ENCODE peak calls at places on chromosomes 13 and 19, in eight cellular contexts. One of them, this sample, is unnamed.

GRCh38 chr19:41545547-41545946 is 30.4 kb upstream of the CEACAM21 start:
- DNase-seq in GM23248: no peak
- DNase-seq in neural progenitor cell: no peak
- DNase-seq in HCT116: no peak
- DNase-seq in PC-3: no peak
- DNase-seq in SK-N-SH: no peak
- DNase-seq in GM23338: no peak
- DNase-seq in OCI-LY7: peak; percentile 51
- DNase-seq in this sample: no peak

GRCh38 chr13:28100149-28101121 is at the start of gene FLT3:
- DNase-seq in GM23248: peak; percentile 38
- DNase-seq in neural progenitor cell: peak; percentile 82
- DNase-seq in HCT116: peak; percentile 51
- DNase-seq in PC-3: peak; percentile 32
- DNase-seq in SK-N-SH: peak; percentile 59
- DNase-seq in GM23338: peak; percentile 84
- DNase-seq in OCI-LY7: no peak
- DNase-seq in this sample: peak; percentile 75

GRCh38 chr19:16544468-16545231 is 2.4 kb upstream of the CHERP start:
- DNase-seq in GM23248: no peak
- DNase-seq in neural progenitor cell: no peak
- DNase-seq in HCT116: no peak
- DNase-seq in PC-3: no peak
- DNase-seq in SK-N-SH: no peak
- DNase-seq in GM23338: no peak
- DNase-seq in OCI-LY7: peak; percentile 49
- DNase-seq in this sample: no peak

GRCh38 chr19:18304194-18304495 is 18.7 kb downstream of the LSM4 start:
- DNase-seq in GM23248: peak; percentile 30
- DNase-seq in neural progenitor cell: no peak
- DNase-seq in HCT116: no peak
- DNase-seq in PC-3: no peak
- DNase-seq in SK-N-SH: no peak
- DNase-seq in GM23338: no peak
- DNase-seq in OCI-LY7: peak; percentile 37
- DNase-seq in this sample: peak; percentile 17

GRCh38 chr13:27274631-27275030 is 4.0 kb downstream of the RASL11A start:
- DNase-seq in GM23248: no peak
- DNase-seq in neural progenitor cell: no peak
- DNase-seq in HCT116: no peak
- DNase-seq in PC-3: no peak
- DNase-seq in SK-N-SH: no peak
- DNase-seq in GM23338: no peak
- DNase-seq in OCI-LY7: no peak
- DNase-seq in this sample: no peak

GRCh38 chr19:33444238-33444992 is 70.9 kb downstream of the CEBPG start:
- DNase-seq in GM23248: no peak
- DNase-seq in neural progenitor cell: no peak
- DNase-seq in HCT116: no peak
- DNase-seq in PC-3: no peak
- DNase-seq in SK-N-SH: no peak
- DNase-seq in GM23338: no peak
- DNase-seq in OCI-LY7: no peak
- DNase-seq in this sample: no peak

GRCh38 chr13:24097064-24097463 is 63.5 kb upstream of the SPATA13 start:
- DNase-seq in GM23248: peak; percentile 92
- DNase-seq in neural progenitor cell: no peak
- DNase-seq in HCT116: no peak
- DNase-seq in PC-3: peak; percentile 19
- DNase-seq in SK-N-SH: no peak
- DNase-seq in GM23338: no peak
- DNase-seq in OCI-LY7: no peak
- DNase-seq in this sample: no peak

GRCh38 chr13:97241761-97242160 is 19.6 kb downstream of the MBNL2 start:
- DNase-seq in GM23248: no peak
- DNase-seq in neural progenitor cell: no peak
- DNase-seq in HCT116: no peak
- DNase-seq in PC-3: no peak
- DNase-seq in SK-N-SH: no peak
- DNase-seq in GM23338: no peak
- DNase-seq in OCI-LY7: no peak
- DNase-seq in this sample: no peak

GRCh38 chr13:99295488-99296252 is 11.5 kb downstream of the GPR183 start:
- DNase-seq in GM23248: no peak
- DNase-seq in neural progenitor cell: no peak
- DNase-seq in HCT116: no peak
- DNase-seq in PC-3: no peak
- DNase-seq in SK-N-SH: no peak
- DNase-seq in GM23338: no peak
- DNase-seq in OCI-LY7: no peak
- DNase-seq in this sample: no peak

GRCh38 chr13:53844747-53845146 is 816.1 kb downstream of the OLFM4 start:
- DNase-seq in GM23248: no peak
- DNase-seq in neural progenitor cell: no peak
- DNase-seq in HCT116: no peak
- DNase-seq in PC-3: no peak
- DNase-seq in SK-N-SH: no peak
- DNase-seq in GM23338: no peak
- DNase-seq in OCI-LY7: no peak
- DNase-seq in this sample: no peak

GRCh38 chr13:23871616-23872220 is 17.5 kb downstream of the MIPEP start:
- DNase-seq in GM23248: peak; percentile 55
- DNase-seq in neural progenitor cell: peak; percentile 12
- DNase-seq in HCT116: no peak
- DNase-seq in PC-3: peak; percentile 58
- DNase-seq in SK-N-SH: peak; percentile 46
- DNase-seq in GM23338: peak; percentile 16
- DNase-seq in OCI-LY7: peak; percentile 34
- DNase-seq in this sample: peak; percentile 13

GRCh38 chr13:90448466-90449037 is 898.9 kb upstream of the MIR17HG start:
- DNase-seq in GM23248: peak; percentile 8
- DNase-seq in neural progenitor cell: no peak
- DNase-seq in HCT116: no peak
- DNase-seq in PC-3: no peak
- DNase-seq in SK-N-SH: no peak
- DNase-seq in GM23338: no peak
- DNase-seq in OCI-LY7: no peak
- DNase-seq in this sample: no peak

GRCh38 chr19:47157455-47158321 is 27.1 kb downstream of the SAE1 start:
- DNase-seq in GM23248: peak; percentile 68
- DNase-seq in neural progenitor cell: peak; percentile 62
- DNase-seq in HCT116: no peak
- DNase-seq in PC-3: peak; percentile 49
- DNase-seq in SK-N-SH: no peak
- DNase-seq in GM23338: peak; percentile 96
- DNase-seq in OCI-LY7: peak; percentile 31
- DNase-seq in this sample: peak; percentile 55

GRCh38 chr13:31154939-31155338 is 6.8 kb downstream of the HSPH1 start:
- DNase-seq in GM23248: no peak
- DNase-seq in neural progenitor cell: no peak
- DNase-seq in HCT116: no peak
- DNase-seq in PC-3: no peak
- DNase-seq in SK-N-SH: no peak
- DNase-seq in GM23338: no peak
- DNase-seq in OCI-LY7: no peak
- DNase-seq in this sample: no peak

GRCh38 chr13:75305057-75305456 is 176.9 kb downstream of the TBC1D4 start:
- DNase-seq in GM23248: no peak
- DNase-seq in neural progenitor cell: no peak
- DNase-seq in HCT116: no peak
- DNase-seq in PC-3: no peak
- DNase-seq in SK-N-SH: no peak
- DNase-seq in GM23338: no peak
- DNase-seq in OCI-LY7: no peak
- DNase-seq in this sample: no peak

GRCh38 chr19:10760268-10760944 is 42.5 kb downstream of the DNM2 start:
- DNase-seq in GM23248: peak; percentile 34
- DNase-seq in neural progenitor cell: no peak
- DNase-seq in HCT116: peak; percentile 46
- DNase-seq in PC-3: peak; percentile 91
- DNase-seq in SK-N-SH: no peak
- DNase-seq in GM23338: no peak
- DNase-seq in OCI-LY7: peak; percentile 66
- DNase-seq in this sample: no peak

GRCh38 chr19:56125806-56126590 is 4.9 kb upstream of the ZNF787 start:
- DNase-seq in GM23248: no peak
- DNase-seq in neural progenitor cell: no peak
- DNase-seq in HCT116: no peak
- DNase-seq in PC-3: no peak
- DNase-seq in SK-N-SH: no peak
- DNase-seq in GM23338: no peak
- DNase-seq in OCI-LY7: no peak
- DNase-seq in this sample: no peak
- TF ChIP-seq EZH2phosphoT487 in GM23248: no peak
- TF ChIP-seq EZH2phosphoT487 in neural progenitor cell: no peak
- TF ChIP-seq EZH2phosphoT487 in HCT116: no peak
- TF ChIP-seq EZH2phosphoT487 in PC-3: no peak
- TF ChIP-seq EZH2phosphoT487 in SK-N-SH: no peak
- TF ChIP-seq EZH2phosphoT487 in GM23338: no peak
- TF ChIP-seq EZH2phosphoT487 in OCI-LY7: no peak
- TF ChIP-seq EZH2phosphoT487 in this sample: no peak

GRCh38 chr13:111491021-111491420 is 170.6 kb downstream of the TEX29 start:
- DNase-seq in GM23248: no peak
- DNase-seq in neural progenitor cell: no peak
- DNase-seq in HCT116: no peak
- DNase-seq in PC-3: no peak
- DNase-seq in SK-N-SH: no peak
- DNase-seq in GM23338: peak; percentile 19
- DNase-seq in OCI-LY7: no peak
- DNase-seq in this sample: no peak
- TF ChIP-seq EZH2phosphoT487 in GM23248: no peak
- TF ChIP-seq EZH2phosphoT487 in neural progenitor cell: no peak
- TF ChIP-seq EZH2phosphoT487 in HCT116: no peak
- TF ChIP-seq EZH2phosphoT487 in PC-3: no peak
- TF ChIP-seq EZH2phosphoT487 in SK-N-SH: no peak
- TF ChIP-seq EZH2phosphoT487 in GM23338: no peak
- TF ChIP-seq EZH2phosphoT487 in OCI-LY7: no peak
- TF ChIP-seq EZH2phosphoT487 in this sample: no peak

DNA sequence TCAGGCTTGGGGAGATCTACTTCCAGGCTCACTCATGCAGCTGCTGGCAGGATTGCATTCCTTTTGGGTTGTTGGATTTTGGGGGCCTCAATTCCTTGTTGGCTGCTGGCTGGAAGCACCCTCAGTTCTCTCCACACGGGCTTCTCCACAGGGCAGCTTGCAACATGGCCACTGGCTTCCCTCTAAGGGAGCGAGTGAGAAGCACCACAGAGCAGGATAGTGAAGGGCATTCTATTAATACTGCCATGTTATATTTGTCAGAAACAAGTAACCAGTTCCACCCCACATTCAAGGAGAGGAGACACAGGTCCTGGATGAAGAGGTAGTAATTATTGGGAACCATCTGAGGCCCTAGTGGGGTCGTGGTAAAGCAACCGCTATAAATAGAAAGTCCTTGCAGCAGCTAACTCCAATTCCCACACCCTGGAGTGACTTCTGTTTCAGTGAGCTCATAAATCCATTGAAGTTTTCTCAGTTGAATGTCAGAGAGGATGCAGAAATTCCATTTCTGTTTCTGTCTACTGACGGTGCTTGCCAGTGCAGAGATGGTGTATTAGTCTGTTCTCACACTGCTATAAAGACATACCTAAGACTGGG is 558.9 kb downstream of the IRS2 start:
- DNase-seq in GM23248: no peak
- DNase-seq in neural progenitor cell: no peak
- DNase-seq in HCT116: no peak
- DNase-seq in PC-3: no peak
- DNase-seq in SK-N-SH: no peak
- DNase-seq in GM23338: no peak
- DNase-seq in OCI-LY7: no peak
- DNase-seq in this sample: no peak
- TF ChIP-seq EZH2phosphoT487 in GM23248: no peak
- TF ChIP-seq EZH2phosphoT487 in neural progenitor cell: no peak
- TF ChIP-seq EZH2phosphoT487 in HCT116: no peak
- TF ChIP-seq EZH2phosphoT487 in PC-3: no peak
- TF ChIP-seq EZH2phosphoT487 in SK-N-SH: no peak
- TF ChIP-seq EZH2phosphoT487 in GM23338: no peak
- TF ChIP-seq EZH2phosphoT487 in OCI-LY7: no peak
- TF ChIP-seq EZH2phosphoT487 in this sample: no peak

GRCh38 chr13:51765142-51765515 is 38.8 kb downstream of the DHRS12 start:
- DNase-seq in GM23248: no peak
- DNase-seq in neural progenitor cell: no peak
- DNase-seq in HCT116: no peak
- DNase-seq in PC-3: no peak
- DNase-seq in SK-N-SH: no peak
- DNase-seq in GM23338: no peak
- DNase-seq in OCI-LY7: no peak
- DNase-seq in this sample: peak; percentile 10

GRCh38 chr13:51767100-51767499 is 36.9 kb downstream of the DHRS12 start:
- DNase-seq in GM23248: no peak
- DNase-seq in neural progenitor cell: peak; percentile 54
- DNase-seq in HCT116: no peak
- DNase-seq in PC-3: peak; percentile 8
- DNase-seq in SK-N-SH: no peak
- DNase-seq in GM23338: peak; percentile 72
- DNase-seq in OCI-LY7: no peak
- DNase-seq in this sample: no peak

GRCh38 chr13:51761638-51762350 is 42.2 kb downstream of the DHRS12 start:
- DNase-seq in GM23248: peak; percentile 74
- DNase-seq in neural progenitor cell: no peak
- DNase-seq in HCT116: no peak
- DNase-seq in PC-3: peak; percentile 4
- DNase-seq in SK-N-SH: no peak
- DNase-seq in GM23338: no peak
- DNase-seq in OCI-LY7: no peak
- DNase-seq in this sample: no peak

GRCh38 chr13:51763486-51763885 is 40.5 kb downstream of the DHRS12 start:
- DNase-seq in GM23248: no peak
- DNase-seq in neural progenitor cell: no peak
- DNase-seq in HCT116: no peak
- DNase-seq in PC-3: no peak
- DNase-seq in SK-N-SH: no peak
- DNase-seq in GM23338: no peak
- DNase-seq in OCI-LY7: no peak
- DNase-seq in this sample: no peak

GRCh38 chr13:51764184-51765141 is 39.5 kb downstream of the DHRS12 start:
- DNase-seq in GM23248: peak; percentile 78
- DNase-seq in neural progenitor cell: no peak
- DNase-seq in HCT116: no peak
- DNase-seq in PC-3: peak; percentile 51
- DNase-seq in SK-N-SH: no peak
- DNase-seq in GM23338: no peak
- DNase-seq in OCI-LY7: no peak
- DNase-seq in this sample: peak; percentile 68
- TF ChIP-seq EZH2phosphoT487 in GM23248: no peak
- TF ChIP-seq EZH2phosphoT487 in neural progenitor cell: no peak
- TF ChIP-seq EZH2phosphoT487 in HCT116: no peak
- TF ChIP-seq EZH2phosphoT487 in PC-3: no peak
- TF ChIP-seq EZH2phosphoT487 in SK-N-SH: no peak
- TF ChIP-seq EZH2phosphoT487 in GM23338: no peak
- TF ChIP-seq EZH2phosphoT487 in OCI-LY7: no peak
- TF ChIP-seq EZH2phosphoT487 in this sample: no peak

This sample was measured in MM.1S.